ENCODE peak calls at places on chromosomes 12 and 14, in nine cellular contexts. I is PC-3, W is GM23338, J is RWPE1, E is endothelial cell, H is lower leg skin, Z is hepatocyte, F is omental fat pad, N is AG09319. B is an unnamed sample.

GRCh38 chr12:6469609-6470374 is 685 bp downstream of the VAMP1 start:
- DNase-seq in I (no peak), W (peak), J (no peak), E (no peak), H (no peak), Z (no peak), F (no peak), N (no peak), B (no peak)

GRCh38 chr12:100574262-100575074 is 984 bp downstream of the GAS2L3 start:
- DNase-seq in I (peak), W (peak), J (peak), E (no peak), H (no peak), Z (peak), F (no peak), N (no peak), B (peak)

GRCh38 chr12:102298022-102298421 is 100.4 kb upstream of the PMCH start:
- DNase-seq in I (no peak), W (no peak), J (peak), E (no peak), H (no peak), Z (no peak), F (no peak), N (peak), B (no peak)

GRCh38 chr12:132151766-132152410 is 7.6 kb downstream of the NOC4L start:
- DNase-seq in I (no peak), W (no peak), J (no peak), E (no peak), H (no peak), Z (no peak), F (no peak), N (no peak), B (no peak)

GRCh38 chr12:124687695-124688301 is 120.4 kb upstream of the NCOR2 start:
- DNase-seq in I (no peak), W (no peak), J (no peak), E (no peak), H (no peak), Z (no peak), F (no peak), N (no peak), B (no peak)

GRCh38 chr12:9779209-9779608 is 18.5 kb upstream of the CD69 start:
- DNase-seq in I (no peak), W (no peak), J (no peak), E (no peak), H (no peak), Z (no peak), F (no peak), N (no peak), B (no peak)

GRCh38 chr14:49863483-49864262 is 11.1 kb upstream of the NEMF start:
- DNase-seq in I (no peak), W (peak), J (no peak), E (no peak), H (no peak), Z (peak), F (no peak), N (no peak), B (no peak)

GRCh38 chr12:78430501-78430900 is 434.1 kb upstream of the SYT1 start:
- DNase-seq in I (no peak), W (no peak), J (no peak), E (no peak), H (no peak), Z (no peak), F (no peak), N (no peak), B (no peak)

GRCh38 chr12:51863921-51864700 is 15.6 kb upstream of the FIGNL2 start:
- DNase-seq in I (no peak), W (peak), J (no peak), E (peak), H (no peak), Z (peak), F (no peak), N (no peak), B (no peak)

GRCh38 chr12:84911331-84912190 is 1.0 kb downstream of the SLC6A15 start:
- DNase-seq in I (peak), W (peak), J (peak), E (peak), H (peak), Z (peak), F (no peak), N (peak), B (peak)

GRCh38 chr14:65824978-65825299 is 412.4 kb downstream of the FUT8 start:
- DNase-seq in I (no peak), W (no peak), J (no peak), E (no peak), H (no peak), Z (no peak), F (no peak), N (no peak), B (no peak)
- TF ChIP-seq CTCF in I (no peak), W (no peak), J (peak), E (peak), H (no peak), Z (no peak), F (no peak), N (no peak), B (no peak)

GRCh38 chr14:96741151-96741977 is 55.8 kb upstream of the VRK1 start:
- DNase-seq in I (peak), W (peak), J (peak), E (peak), H (peak), Z (peak), F (no peak), N (no peak), B (peak)
- TF ChIP-seq CTCF in I (peak), W (peak), J (peak), E (peak), H (no peak), Z (peak), F (no peak), N (peak), B (peak)

DNA sequence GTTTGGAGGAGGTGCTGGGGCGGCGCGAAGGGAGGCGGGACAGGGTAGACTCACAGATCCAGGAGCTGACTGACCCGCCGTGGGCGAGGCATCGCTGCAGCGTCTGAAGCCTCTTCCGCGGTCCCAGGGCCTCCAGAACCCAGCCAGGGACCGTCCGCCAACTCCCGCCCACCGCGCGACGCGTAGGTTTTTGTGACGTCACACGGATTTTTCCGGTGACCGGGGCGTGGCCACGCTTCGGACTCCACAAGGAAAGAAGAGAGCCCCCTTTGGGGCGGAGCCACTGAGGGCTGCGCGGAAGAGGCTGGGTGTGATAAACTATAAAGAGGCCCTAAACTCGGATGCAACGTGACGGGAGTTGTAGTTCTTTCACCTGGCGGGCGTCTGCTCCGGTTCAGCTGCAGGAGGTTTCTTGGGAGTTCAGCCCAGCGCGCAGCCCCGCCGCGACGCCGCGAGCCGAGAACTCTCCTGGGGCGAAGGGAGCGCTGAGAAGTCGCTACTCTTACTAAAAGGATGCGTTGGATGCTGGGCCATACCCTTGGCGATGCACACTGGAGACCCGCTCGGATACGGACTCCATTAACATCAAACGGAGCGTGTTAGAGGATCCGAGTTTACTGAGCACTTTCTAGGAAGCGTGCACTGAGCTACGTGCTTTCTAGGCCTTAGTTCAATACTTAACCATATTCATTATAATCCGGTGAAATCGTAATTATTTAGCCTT is at the start of gene AMN1:
- DNase-seq in I (peak), W (peak), J (peak), E (peak), H (peak), Z (peak), F (peak), N (peak), B (peak)
- TF ChIP-seq CTCF in I (no peak), W (no peak), J (no peak), E (no peak), H (no peak), Z (no peak), F (no peak), N (no peak), B (no peak)

GRCh38 chr12:113942209-113942608 is 23.9 kb downstream of the RBM19 start:
- DNase-seq in I (no peak), W (no peak), J (no peak), E (no peak), H (no peak), Z (no peak), F (no peak), N (no peak), B (no peak)

GRCh38 chr12:113938471-113938870 is 27.7 kb downstream of the RBM19 start:
- DNase-seq in I (no peak), W (no peak), J (no peak), E (no peak), H (no peak), Z (no peak), F (no peak), N (no peak), B (no peak)

GRCh38 chr12:113940929-113941486 is 25.1 kb downstream of the RBM19 start:
- DNase-seq in I (no peak), W (no peak), J (no peak), E (no peak), H (no peak), Z (no peak), F (no peak), N (no peak), B (no peak)

GRCh38 chr12:113939867-113940266 is 26.3 kb downstream of the RBM19 start:
- DNase-seq in I (no peak), W (no peak), J (no peak), E (no peak), H (no peak), Z (no peak), F (no peak), N (no peak), B (no peak)

GRCh38 chr12:113940357-113940756 is 25.8 kb downstream of the RBM19 start:
- DNase-seq in I (no peak), W (peak), J (no peak), E (no peak), H (no peak), Z (no peak), F (no peak), N (no peak), B (no peak)
- TF ChIP-seq CTCF in I (no peak), W (no peak), J (no peak), E (no peak), H (no peak), Z (no peak), F (no peak), N (no peak), B (no peak)

GRCh38 chr12:26028953-26029740 is 70.7 kb downstream of the RASSF8 start:
- DNase-seq in I (peak), W (peak), J (peak), E (peak), H (no peak), Z (peak), F (no peak), N (no peak), B (peak)
- TF ChIP-seq CTCF in I (peak), W (peak), J (peak), E (peak), H (no peak), Z (peak), F (peak), N (peak), B (peak)

GRCh38 chr14:77760381-77761204 is at the start of gene SNW1:
- DNase-seq in I (peak), W (peak), J (peak), E (peak), H (peak), Z (peak), F (peak), N (peak), B (peak)

GRCh38 chr14:77763978-77764377 is 3.0 kb upstream of the SNW1 start:
- DNase-seq in I (no peak), W (no peak), J (no peak), E (no peak), H (no peak), Z (no peak), F (no peak), N (no peak), B (no peak)

GRCh38 chr14:77763316-77763715 is 2.4 kb upstream of the SNW1 start:
- DNase-seq in I (no peak), W (peak), J (no peak), E (no peak), H (no peak), Z (no peak), F (no peak), N (no peak), B (no peak)

DNA sequence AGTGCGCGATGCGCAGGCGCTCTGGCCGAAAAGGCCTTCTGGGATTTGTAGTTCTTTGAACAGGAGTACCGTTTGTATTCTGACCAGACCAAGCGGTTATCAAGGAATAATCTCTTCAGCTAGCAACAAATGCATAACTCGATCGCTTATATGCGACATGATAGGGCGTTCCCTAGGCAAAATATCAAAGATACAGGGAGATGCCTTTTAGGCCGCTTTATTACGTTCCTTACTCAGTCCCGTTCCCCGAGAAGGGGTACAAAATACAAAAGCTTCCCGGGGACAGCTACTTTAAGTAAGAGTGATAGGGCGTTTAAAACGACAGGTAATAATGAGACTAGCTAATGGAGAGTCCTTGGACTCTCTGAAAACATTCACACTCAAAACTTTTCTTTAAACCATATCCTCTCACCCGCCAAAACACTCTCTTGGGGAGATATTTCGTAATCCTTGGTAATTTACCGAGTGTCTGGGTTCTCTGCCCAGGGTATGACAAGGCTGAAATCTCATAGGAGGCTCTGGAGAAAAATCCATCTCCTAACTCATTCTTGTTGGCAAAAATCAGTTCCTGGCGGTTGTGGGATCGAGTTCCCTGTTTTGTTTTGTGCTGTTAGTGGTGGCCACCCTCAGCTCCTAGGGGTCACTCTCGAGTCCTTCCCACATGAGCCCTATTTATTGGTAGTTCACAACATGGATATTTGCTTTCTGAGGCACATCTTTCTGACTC is 412 bp upstream of the SNW1 start:
- DNase-seq in I (peak), W (peak), J (peak), E (peak), H (no peak), Z (peak), F (no peak), N (no peak), B (peak)
- TF ChIP-seq CTCF in I (peak), W (peak), J (peak), E (peak), H (no peak), Z (peak), F (no peak), N (peak), B (no peak)

B was measured in Calu3.